ENCODE peak calls at places on chromosomes 4 and X, in seven cellular contexts. M, K, E, P, L, W and D are unnamed samples.

GRCh38 chrX:44735498-44735897 is 108.3 kb upstream of the DUSP21 start:
- DNase-seq in M (no peak), W (no peak), E (no peak), K (no peak), P (no peak), L (no peak), D (no peak)

GRCh38 chr4:40301592-40301991 is 33.5 kb upstream of the CHRNA9 start:
- DNase-seq in K (no peak), W (no peak), P (no peak), L (no peak), E (no peak), M (no peak), D (no peak)

GRCh38 chrX:134294548-134294947 is 57.6 kb downstream of the CCDC160 start:
- DNase-seq in P (peak), M (no peak), W (no peak), L (no peak), E (no peak), K (no peak), D (no peak)

GRCh38 chrX:49120104-49120503 is 3.4 kb downstream of the GPKOW start:
- DNase-seq in M (no peak), W (no peak), K (no peak), P (peak), L (no peak), E (no peak), D (no peak)

GRCh38 chrX:40008841-40009461 is 88.8 kb downstream of the BCOR start:
- DNase-seq in M (no peak), E (no peak), W (peak), P (peak), L (no peak), K (peak), D (no peak)

GRCh38 chr4:74228691-74229640 is 71.0 kb downstream of the MTHFD2L start:
- DNase-seq in M (peak), W (peak), E (peak), P (peak), L (peak), K (no peak), D (peak)

GRCh38 chrX:133983243-133983973 is 2.0 kb downstream of the GPC3 start:
- DNase-seq in L (no peak), M (no peak), E (no peak), K (no peak), W (no peak), P (no peak), D (no peak)

GRCh38 chrX:5991393-5991792 is 237.3 kb downstream of the NLGN4X start:
- DNase-seq in E (no peak), P (no peak), K (no peak), L (no peak), M (no peak), W (no peak), D (no peak)

GRCh38 chrX:18149454-18149853 is 71.2 kb downstream of the BEND2 start:
- DNase-seq in K (no peak), L (no peak), E (peak), M (no peak), P (no peak), W (no peak), D (no peak)

GRCh38 chr4:82629238-82630000 is 67.6 kb upstream of the TMEM150C start:
- DNase-seq in P (no peak), L (no peak), E (no peak), W (no peak), K (no peak), M (no peak), D (no peak)

GRCh38 chr4:40185830-40186664 is 10.8 kb upstream of the RHOH start:
- DNase-seq in K (no peak), P (peak), L (no peak), M (no peak), E (no peak), W (no peak), D (no peak)

GRCh38 chr4:151953286-151953685 is 192.5 kb upstream of the GATB start:
- DNase-seq in W (no peak), M (no peak), E (no peak), K (no peak), L (no peak), P (no peak), D (no peak)

GRCh38 chr4:118954246-118954645 is 65.6 kb downstream of the SYNPO2 start:
- DNase-seq in E (no peak), M (no peak), P (peak), W (no peak), K (no peak), L (peak), D (no peak)

GRCh38 chr4:155854597-155855226 is 11.4 kb downstream of the ASIC5 start:
- DNase-seq in P (no peak), E (peak), L (no peak), M (no peak), K (no peak), W (no peak), D (no peak)

GRCh38 chrX:21944136-21944615 is 3.7 kb downstream of the SMS start:
- DNase-seq in L (no peak), K (no peak), P (no peak), E (no peak), M (no peak), W (peak), D (no peak)

GRCh38 chrX:149274516-149275105 is 230.5 kb downstream of the IDS start:
- DNase-seq in P (no peak), W (no peak), K (no peak), E (no peak), M (no peak), L (no peak), D (no peak)

GRCh38 chrX:40062525-40063193 is 35.1 kb downstream of the BCOR start:
- DNase-seq in L (no peak), E (no peak), W (no peak), P (no peak), K (no peak), M (no peak), D (no peak)

GRCh38 chr4:172986114-172986513 is 182.5 kb upstream of the GALNT7 start:
- DNase-seq in M (no peak), K (no peak), P (no peak), L (no peak), E (no peak), W (no peak), D (no peak)

GRCh38 chr4:26069218-26069617 is 155.2 kb downstream of the SMIM20 start:
- DNase-seq in E (no peak), P (peak), M (peak), L (no peak), K (no peak), W (no peak), D (no peak)

GRCh38 chr4:87179751-87180150 is 40.7 kb downstream of the KLHL8 start:
- DNase-seq in W (no peak), P (no peak), E (no peak), K (no peak), M (no peak), L (no peak), D (no peak)

GRCh38 chrX:69179380-69179911 is 14.2 kb upstream of the PJA1 start:
- DNase-seq in W (no peak), M (no peak), E (no peak), L (no peak), K (no peak), P (no peak), D (no peak)

GRCh38 chr4:39814403-39815185 is 116.7 kb downstream of the UBE2K start:
- DNase-seq in M (no peak), K (no peak), E (peak), L (peak), P (peak), W (no peak), D (no peak)

GRCh38 chr4:16140520-16141249 is 56.9 kb upstream of the PROM1 start:
- DNase-seq in E (no peak), M (no peak), W (no peak), L (peak), P (no peak), K (no peak), D (no peak)

GRCh38 chr4:30396772-30397475 is 323.2 kb upstream of the PCDH7 start:
- DNase-seq in P (peak), L (no peak), K (no peak), W (no peak), M (no peak), E (no peak), D (no peak)

GRCh38 chr4:20422398-20422797 is 170.7 kb downstream of the SLIT2 start:
- DNase-seq in L (peak), W (peak), M (peak), K (no peak), E (no peak), P (peak), D (no peak)

GRCh38 chr4:109978704-109979103 is 66.0 kb downstream of the EGF start:
- DNase-seq in L (no peak), P (no peak), E (no peak), W (no peak), M (no peak), K (no peak), D (no peak)

GRCh38 chr4:1356181-1356998 is 9.4 kb downstream of the UVSSA start:
- DNase-seq in E (peak), P (peak), L (no peak), W (peak), M (peak), K (no peak), D (no peak)

GRCh38 chr4:122749704-122750454 is 17.4 kb downstream of the BBS12 start:
- DNase-seq in K (no peak), P (no peak), W (no peak), L (no peak), E (no peak), M (no peak), D (no peak)

GRCh38 chrX:9614016-9614415 is 149.2 kb downstream of the TBL1X start:
- DNase-seq in K (no peak), E (no peak), W (no peak), P (no peak), L (no peak), M (no peak), D (no peak)

GRCh38 chrX:106791495-106791894 is 11.0 kb upstream of the TBC1D8B start:
- DNase-seq in K (no peak), E (no peak), W (no peak), M (no peak), L (no peak), P (peak), D (no peak)

GRCh38 chrX:17009856-17010650 is 63.6 kb downstream of the REPS2 start:
- DNase-seq in K (no peak), L (no peak), M (no peak), W (no peak), E (no peak), P (no peak), D (no peak)

GRCh38 chrX:8090906-8091305 is 80.2 kb downstream of the VCX2 start:
- DNase-seq in P (no peak), L (no peak), W (no peak), M (no peak), E (no peak), K (no peak), D (no peak)

DNA sequence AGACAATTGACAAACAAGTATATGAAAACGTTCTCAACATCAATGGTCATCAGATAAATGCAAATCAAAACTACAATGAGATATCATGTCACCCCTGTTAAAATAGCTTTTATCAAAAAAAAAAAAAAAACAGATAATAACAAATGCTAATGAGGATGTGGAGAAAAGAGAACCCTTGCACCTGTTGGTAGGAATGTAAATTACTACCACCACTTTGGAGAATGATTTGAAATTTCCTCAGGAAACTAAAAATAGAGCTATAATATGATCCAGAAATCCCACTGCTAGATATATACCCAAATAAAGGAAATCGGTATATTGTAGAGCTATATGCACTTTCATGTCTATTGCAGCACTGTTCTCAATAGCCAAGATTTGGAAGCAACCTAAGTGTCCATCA is 470.6 kb upstream of the FSTL5 start:
- DNase-seq in K (no peak), P (no peak), L (no peak), E (no peak), M (no peak), W (no peak), D (no peak)
- TF ChIP-seq CTCF in K (no peak), P (no peak), L (no peak), E (no peak), M (no peak), W (no peak), D (no peak)

GRCh38 chrX:115229337-115229991 is 4.4 kb downstream of the LRCH2 start:
- DNase-seq in P (no peak), W (no peak), K (no peak), L (no peak), E (no peak), M (no peak), D (no peak)

GRCh38 chrX:115234220-115234557 is 293 bp upstream of the LRCH2 start:
- DNase-seq in K (no peak), E (no peak), W (no peak), M (no peak), L (no peak), P (no peak), D (no peak)

GRCh38 chrX:115232933-115233496 is 881 bp downstream of the LRCH2 start:
- DNase-seq in E (no peak), M (no peak), W (no peak), L (no peak), K (no peak), P (no peak), D (no peak)

GRCh38 chrX:115233497-115234219 is at the start of gene LRCH2:
- DNase-seq in L (no peak), P (no peak), W (peak), E (no peak), M (no peak), K (peak), D (no peak)
- TF ChIP-seq POLR2A in L (no peak), P (no peak), W (no peak), E (no peak), M (no peak), K (no peak), D (no peak)

DNA sequence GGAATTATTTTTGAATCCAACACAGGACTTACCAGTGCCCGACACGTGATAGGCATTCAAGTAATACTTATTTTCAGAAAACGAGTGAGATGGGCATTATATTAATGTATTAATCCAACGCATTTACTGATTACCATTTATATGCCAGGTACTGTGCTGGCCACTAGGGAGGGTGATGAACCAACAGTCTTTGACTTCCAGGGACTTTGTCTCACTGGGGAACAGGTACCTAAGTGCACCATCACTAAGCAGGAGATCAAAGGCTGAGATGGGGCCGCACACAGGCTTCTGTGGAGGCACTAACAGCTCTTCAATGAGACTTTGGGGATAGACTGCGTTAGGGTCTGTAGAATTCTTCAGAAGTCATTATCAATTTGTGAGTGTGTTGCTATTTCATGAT is 5.7 kb upstream of the TADA2B start:
- DNase-seq in L (no peak), K (no peak), M (no peak), P (no peak), W (no peak), E (no peak), D (no peak)
- TF ChIP-seq CTCF in L (no peak), K (no peak), M (no peak), P (no peak), W (no peak), E (no peak), D (no peak)

GRCh38 chr4:186204611-186205144 is 13.3 kb downstream of the CYP4V2 start:
- DNase-seq in W (no peak), P (no peak), M (no peak), L (no peak), E (no peak), K (no peak), D (no peak)

GRCh38 chr4:186201535-186202230 is 10.3 kb downstream of the CYP4V2 start:
- DNase-seq in E (peak), W (peak), P (peak), L (peak), K (no peak), M (peak), D (no peak)

GRCh38 chr4:186202490-186203140 is 11.2 kb downstream of the CYP4V2 start:
- DNase-seq in P (no peak), M (no peak), K (no peak), E (no peak), W (no peak), L (no peak), D (no peak)

GRCh38 chr4:186204103-186204559 is 12.8 kb downstream of the CYP4V2 start:
- DNase-seq in P (no peak), L (peak), M (peak), K (peak), E (no peak), W (no peak), D (no peak)

DNA sequence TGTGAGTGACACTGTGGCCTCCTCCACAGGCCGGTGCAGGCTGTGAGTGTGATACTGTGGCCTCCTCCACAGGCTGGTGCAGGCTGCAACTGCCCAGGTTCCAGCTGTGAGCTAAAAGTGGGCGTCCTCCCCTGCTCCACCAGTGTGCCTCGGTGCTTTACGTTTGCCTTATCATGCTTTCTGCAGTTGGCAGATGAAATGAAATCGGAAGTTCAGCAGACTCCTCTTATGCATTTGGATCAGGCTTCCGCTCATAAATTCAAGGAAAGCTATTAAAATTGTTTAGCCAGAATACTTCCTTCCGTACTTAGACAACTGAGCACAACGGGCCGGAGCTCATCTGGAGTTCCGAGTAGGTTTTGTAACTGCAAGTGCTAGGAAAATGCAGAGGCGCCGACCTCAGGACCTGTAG is 12.0 kb downstream of the CYP4V2 start:
- DNase-seq in K (no peak), L (no peak), P (no peak), E (no peak), W (no peak), M (peak), D (no peak)
- TF ChIP-seq POLR2A in K (no peak), L (no peak), P (no peak), E (no peak), W (no peak), M (no peak), D (no peak)

DNA sequence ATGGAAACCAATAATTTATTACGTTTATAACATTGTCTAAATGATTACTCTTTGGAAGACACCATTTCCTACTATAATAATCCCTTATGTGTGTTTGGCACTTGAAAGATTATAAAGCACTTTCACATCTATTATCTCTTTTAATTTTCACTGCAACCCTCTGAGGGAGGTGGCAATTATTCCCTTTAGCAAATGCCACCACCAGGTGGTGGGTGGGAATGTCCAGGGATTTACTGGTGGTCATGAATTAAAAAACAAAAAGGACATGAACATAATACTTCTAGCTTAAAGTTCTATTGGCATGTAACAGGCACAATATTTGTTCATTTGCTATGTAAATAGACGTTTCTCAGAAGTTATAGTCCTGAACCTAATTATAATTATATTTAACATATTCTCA is 1.2 kb upstream of the MGARP start:
- DNase-seq in L (no peak), W (no peak), K (no peak), E (peak), M (no peak), P (no peak), D (no peak)
- TF ChIP-seq CTCF in L (peak), W (no peak), K (no peak), E (peak), M (peak), P (no peak), D (no peak)

DNA sequence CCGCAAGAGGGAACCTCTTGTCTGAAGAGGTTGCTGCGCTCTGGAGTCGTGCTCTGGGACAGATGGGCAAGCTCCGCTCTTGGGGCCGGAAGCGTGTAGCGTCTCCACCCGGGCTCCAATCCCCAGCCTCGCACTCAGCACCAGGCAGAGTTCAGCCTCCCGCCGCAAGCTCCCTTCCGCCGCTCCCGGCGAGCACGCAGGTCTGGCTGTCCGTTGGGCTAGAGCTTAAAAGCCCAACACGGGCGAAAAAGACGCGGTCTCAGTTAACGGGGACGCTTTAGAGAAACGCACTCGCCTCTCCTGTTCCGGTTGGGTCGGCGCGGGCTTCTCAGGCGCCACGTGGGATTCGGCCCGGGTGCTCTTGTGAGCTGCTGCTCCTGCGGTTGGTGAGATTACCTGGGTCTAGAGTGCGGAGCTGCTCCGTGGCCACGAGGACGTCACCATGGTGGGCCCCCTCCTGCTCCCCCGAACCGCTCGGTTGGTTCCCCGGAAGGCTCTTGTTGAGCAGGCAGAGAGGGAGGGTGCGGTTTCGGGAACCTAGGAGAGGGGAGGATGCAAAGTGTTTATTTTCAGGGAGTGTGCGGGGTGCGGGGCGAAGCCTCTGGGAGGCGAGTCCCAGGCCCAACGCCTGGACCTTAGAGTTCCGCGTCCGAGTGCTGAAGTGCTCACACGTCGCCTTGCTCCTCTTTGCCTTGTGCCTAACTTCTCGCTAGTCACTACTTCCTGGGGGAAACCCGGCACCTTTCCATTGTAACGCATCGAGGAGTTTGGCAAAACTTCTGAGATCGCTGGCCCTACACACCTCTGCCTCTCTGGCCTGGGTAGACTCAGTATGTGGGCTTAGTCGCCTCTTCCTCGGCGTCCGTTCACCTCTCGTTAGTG is at the start of gene TMA16:
- DNase-seq in E (peak), L (peak), M (peak), K (peak), P (peak), W (peak), D (peak)
- TF ChIP-seq POLR2A in E (peak), L (peak), M (peak), K (no peak), P (peak), W (no peak), D (peak)